ENCODE peak calls at places on chromosomes 4 and X, in seven cellular contexts. M is pancreas, F is thoracic aorta, C is dorsolateral prefrontal cortex, Y is tibial artery, V is SJSA1, D is cardiac muscle cell. T is an unnamed sample.

GRCh38 chr4:151675366-151676060 is 85.3 kb downstream of the GATB start:
- DNase-seq in V (no peak), D (peak), F (no peak), M (no peak), Y (no peak), C (no peak), T (no peak)

GRCh38 chr4:52244773-52245360 is 193.8 kb downstream of the SPATA18 start:
- DNase-seq in M (no peak), D (no peak), C (no peak), V (no peak), Y (no peak), F (no peak), T (peak)

GRCh38 chrX:106178826-106179225 is 10.7 kb downstream of the PWWP3B start:
- DNase-seq in V (no peak), M (no peak), D (no peak), C (no peak), Y (no peak), F (no peak), T (no peak)

GRCh38 chr4:37978509-37978908 is 18.3 kb downstream of the PTTG2 start:
- DNase-seq in M (no peak), F (no peak), C (no peak), V (no peak), Y (no peak), D (no peak), T (no peak)

GRCh38 chr4:138235419-138235952 is 6.7 kb downstream of the SLC7A11 start:
- DNase-seq in M (no peak), D (no peak), F (no peak), C (no peak), Y (no peak), V (no peak), T (no peak)

GRCh38 chrX:22652596-22652995 is 347.2 kb upstream of the DDX53 start:
- DNase-seq in Y (no peak), D (peak), C (peak), M (no peak), V (no peak), F (no peak), T (peak)

GRCh38 chr4:88569944-88570455 is 22.3 kb upstream of the HERC3 start:
- DNase-seq in Y (no peak), F (no peak), V (no peak), D (no peak), C (no peak), M (no peak), T (no peak)

GRCh38 chr4:89111833-89112563 is 665 bp downstream of the TIGD2 start:
- DNase-seq in V (peak), C (no peak), D (peak), F (no peak), Y (no peak), M (no peak), T (no peak)

GRCh38 chrX:107450823-107451509 is 1.5 kb downstream of the FRMPD3 start:
- DNase-seq in Y (no peak), D (peak), F (no peak), M (no peak), V (no peak), C (no peak), T (no peak)

GRCh38 chr4:143437937-143438336 is 75.6 kb upstream of the SMARCA5 start:
- DNase-seq in V (no peak), D (no peak), F (no peak), M (no peak), C (no peak), Y (no peak), T (no peak)

GRCh38 chr4:94533405-94534223 is 81.9 kb downstream of the PDLIM5 start:
- DNase-seq in V (no peak), F (no peak), C (no peak), D (no peak), Y (no peak), M (no peak), T (no peak)

GRCh38 chr4:88457307-88458090 is 580 bp downstream of the HERC5 start:
- DNase-seq in D (peak), C (no peak), M (peak), Y (peak), F (no peak), V (peak), T (peak)

GRCh38 chr4:16243285-16243684 is 17.0 kb upstream of the TAPT1 start:
- DNase-seq in D (no peak), F (no peak), V (no peak), M (no peak), C (no peak), Y (no peak), T (no peak)
- H3K27ac ChIP-seq in D (no peak), F (no peak), V (no peak), M (no peak), C (no peak), Y (no peak), T (no peak)

GRCh38 chr4:139299536-139299935 is 1.8 kb upstream of the NAA15 start:
- DNase-seq in Y (no peak), D (no peak), V (no peak), C (no peak), F (no peak), M (no peak), T (no peak)
- H3K4me3 ChIP-seq in Y (no peak), D (peak), V (no peak), C (peak), F (no peak), M (no peak), T (no peak)

GRCh38 chrX:103357871-103358270 is 1.6 kb downstream of the TCEAL9 start:
- DNase-seq in V (no peak), Y (no peak), F (no peak), D (no peak), C (no peak), M (no peak), T (no peak)

GRCh38 chrX:103362504-103362903 is 6.2 kb downstream of the TCEAL9 start:
- DNase-seq in D (peak), C (no peak), M (no peak), F (no peak), V (no peak), Y (no peak), T (no peak)

GRCh38 chrX:103361798-103362197 is 5.5 kb downstream of the TCEAL9 start:
- DNase-seq in V (no peak), C (no peak), Y (no peak), F (no peak), M (no peak), D (no peak), T (no peak)

GRCh38 chrX:103360916-103361315 is 4.6 kb downstream of the TCEAL9 start:
- DNase-seq in M (no peak), F (no peak), Y (no peak), V (no peak), D (no peak), C (no peak), T (no peak)

DNA sequence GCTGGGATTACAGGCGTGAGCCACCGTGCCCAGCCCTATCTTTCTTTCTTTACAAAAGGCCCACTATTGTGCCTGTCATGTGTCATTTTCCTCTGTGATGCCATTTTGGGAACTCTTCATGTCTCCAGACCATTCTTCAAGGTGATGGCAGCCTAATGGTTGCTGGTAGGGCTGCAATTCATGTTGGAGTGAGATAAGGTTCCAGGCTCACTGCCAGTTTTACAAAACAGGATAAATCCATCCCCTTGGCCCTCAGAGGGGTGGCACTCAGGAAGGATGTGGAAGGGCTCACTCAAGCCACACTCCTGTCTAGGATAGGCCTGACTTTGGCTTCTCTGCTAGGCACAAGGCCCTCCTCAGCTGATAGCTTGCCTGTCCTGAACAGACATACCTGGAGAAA is 3.8 kb downstream of the TCEAL9 start:
- DNase-seq in C (no peak), V (no peak), M (no peak), F (no peak), Y (no peak), D (peak), T (no peak)
- H3K27ac ChIP-seq in C (no peak), V (no peak), M (no peak), F (peak), Y (no peak), D (peak), T (no peak)

GRCh38 chr4:160318567-160319220 is 1215.8 kb downstream of the RAPGEF2 start:
- DNase-seq in F (no peak), V (no peak), D (no peak), C (no peak), M (no peak), Y (no peak), T (no peak)
- H3K4me3 ChIP-seq in F (no peak), V (no peak), D (no peak), C (no peak), M (no peak), Y (no peak), T (no peak)

GRCh38 chr4:28350485-28350884 is 1489.8 kb downstream of the STIM2 start:
- DNase-seq in Y (no peak), F (no peak), V (no peak), D (no peak), M (no peak), C (no peak), T (no peak)
- H3K27ac ChIP-seq in Y (no peak), F (no peak), V (no peak), D (no peak), M (no peak), C (no peak), T (no peak)

GRCh38 chrX:40012039-40012799 is 85.5 kb downstream of the BCOR start:
- DNase-seq in F (no peak), M (no peak), D (no peak), Y (peak), V (peak), C (no peak), T (peak)
- H3K4me3 ChIP-seq in F (peak), M (no peak), D (no peak), Y (peak), V (peak), C (peak), T (peak)

DNA sequence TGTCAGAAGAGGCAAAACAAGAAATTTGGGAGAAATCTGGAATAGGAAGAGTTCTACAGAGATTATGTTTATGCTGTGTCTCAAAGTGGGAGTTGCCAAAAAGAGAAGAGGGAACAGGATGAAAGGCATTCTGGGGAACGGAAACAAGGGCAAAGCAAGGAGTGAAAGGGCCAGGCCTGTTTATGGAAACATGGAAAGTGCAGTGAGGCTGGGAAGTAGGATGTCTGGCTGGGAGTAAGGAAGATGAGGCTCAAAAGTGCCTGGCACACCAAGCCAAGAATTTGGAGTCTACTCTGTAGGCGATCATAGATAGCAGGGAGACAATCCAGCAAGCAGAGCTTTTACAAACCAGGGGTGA is 1.8 kb upstream of the CUL4B start:
- DNase-seq in M (no peak), V (no peak), D (no peak), C (no peak), F (no peak), Y (no peak), T (no peak)
- H3K27ac ChIP-seq in M (peak), V (no peak), D (no peak), C (peak), F (peak), Y (peak), T (peak)